ENCODE peak calls at places on chromosomes 3 and 15, in seven cellular contexts. O, H, U, X, B, F and A are unnamed samples.

GRCh38 chr15:63021031-63021430 is 21.5 kb upstream of the TPM1 start:
- DNase-seq in X (no peak), B (no peak), H (no peak), O (no peak), U (no peak), F (no peak), A (no peak)

GRCh38 chr3:177419904-177420601 is 222.8 kb upstream of the TBL1XR1 start:
- DNase-seq in H (no peak), U (no peak), F (no peak), O (no peak), X (no peak), B (no peak), A (peak; percentile 13)

GRCh38 chr3:161042023-161042501 is 63.1 kb downstream of the B3GALNT1 start:
- DNase-seq in X (peak; percentile 22), U (no peak), F (no peak), O (peak; percentile 4), B (peak; percentile 70), H (no peak), A (no peak)

GRCh38 chr3:129485681-129486056 is 42.8 kb upstream of the RHO start:
- DNase-seq in H (no peak), B (no peak), F (no peak), O (peak; percentile 100), U (no peak), X (peak; percentile 96), A (peak; percentile 99)

GRCh38 chr3:61537366-61537765 is 24.0 kb upstream of the PTPRG start:
- DNase-seq in H (no peak), X (no peak), F (no peak), B (no peak), O (no peak), U (no peak), A (no peak)

GRCh38 chr3:136644200-136644599 is 108.0 kb downstream of the STAG1 start:
- DNase-seq in O (no peak), U (no peak), F (no peak), B (no peak), X (no peak), H (no peak), A (no peak)

GRCh38 chr3:77055841-77056341 is 16.0 kb downstream of the ROBO2 start:
- DNase-seq in B (no peak), X (no peak), F (no peak), O (no peak), U (no peak), H (no peak), A (no peak)

GRCh38 chr3:152301745-152302181 is 33.0 kb downstream of the MBNL1 start:
- DNase-seq in H (no peak), B (no peak), F (no peak), X (no peak), U (no peak), O (no peak), A (peak; percentile 52)

GRCh38 chr15:65666257-65666656 is 44.5 kb downstream of the SLC24A1 start:
- DNase-seq in H (no peak), U (no peak), O (peak; percentile 68), F (no peak), X (peak; percentile 46), B (no peak), A (peak; percentile 63)

GRCh38 chr3:144175644-144176425 is 204.2 kb downstream of the DIPK2A start:
- DNase-seq in U (no peak), F (no peak), O (no peak), H (no peak), X (no peak), B (no peak), A (no peak)

GRCh38 chr3:183244219-183244618 is 8.8 kb upstream of the B3GNT5 start:
- DNase-seq in U (no peak), X (peak; percentile 91), F (no peak), O (no peak), B (no peak), H (no peak), A (no peak)

GRCh38 chr3:35671483-35671882 is 32.2 kb downstream of the ARPP21 start:
- DNase-seq in H (no peak), U (no peak), B (no peak), O (no peak), X (no peak), F (no peak), A (no peak)

GRCh38 chr3:174229916-174230315 is 629.2 kb upstream of the NAALADL2 start:
- DNase-seq in O (no peak), U (no peak), X (no peak), H (no peak), B (no peak), F (no peak), A (peak; percentile 31)

GRCh38 chr3:149252272-149252671 is 30.6 kb upstream of the CP start:
- DNase-seq in F (no peak), U (no peak), H (no peak), B (no peak), X (no peak), O (no peak), A (no peak)

GRCh38 chr3:149245738-149246451 is 24.3 kb upstream of the CP start:
- DNase-seq in F (no peak), H (no peak), U (no peak), X (peak; percentile 86), B (peak; percentile 75), O (peak; percentile 54), A (peak; percentile 86)

GRCh38 chr3:149247025-149247710 is 25.5 kb upstream of the CP start:
- DNase-seq in U (no peak), H (no peak), O (peak; percentile 75), X (peak; percentile 86), F (no peak), B (no peak), A (peak; percentile 66)

GRCh38 chr3:149251186-149251585 is 29.6 kb upstream of the CP start:
- DNase-seq in X (no peak), F (no peak), O (no peak), B (no peak), U (no peak), H (no peak), A (no peak)

GRCh38 chr3:149247929-149248691 is 26.5 kb upstream of the CP start:
- DNase-seq in U (no peak), X (peak; percentile 72), H (no peak), O (peak; percentile 25), F (no peak), B (peak; percentile 25), A (peak; percentile 11)
- H3K79me2 ChIP-seq in U (no peaks in the 10 kb centered on the region), X (no peaks in the 10 kb centered on the region), H (no peaks in the 10 kb centered on the region), O (no peaks in the 10 kb centered on the region), F (no peaks in the 10 kb centered on the region), B (no peaks in the 10 kb centered on the region), A (no peaks in the 10 kb centered on the region)

GRCh38 chr3:10330319-10330718 is 9.4 kb upstream of the SEC13 start:
- DNase-seq in O (no peak), X (no peak), B (no peak), H (no peak), U (no peak), F (no peak), A (no peak)

GRCh38 chr3:10327592-10327991 is 6.7 kb upstream of the SEC13 start:
- DNase-seq in U (no peak), H (no peak), B (no peak), X (no peak), O (no peak), F (no peak), A (no peak)

GRCh38 chr3:10331320-10331719 is 10.4 kb upstream of the SEC13 start:
- DNase-seq in U (no peak), H (no peak), B (no peak), X (no peak), O (no peak), F (no peak), A (no peak)

GRCh38 chr3:10328460-10329071 is 7.7 kb upstream of the SEC13 start:
- DNase-seq in U (no peak), H (no peak), X (no peak), O (no peak), F (no peak), B (no peak), A (no peak)

GRCh38 chr3:10329495-10330015 is 8.6 kb upstream of the SEC13 start:
- DNase-seq in U (no peak), H (no peak), B (no peak), F (no peak), X (no peak), O (no peak), A (no peak)
- TF ChIP-seq EZH2 in U (no peak), H (no peak), B (no peak), F (no peak), X (no peak), O (no peak), A (peak; percentile 54)

GRCh38 chr15:40984963-40985362 is 31.7 kb downstream of the CHAC1 start:
- DNase-seq in F (no peak), X (no peak), B (no peak), U (no peak), O (peak; percentile 91), H (no peak), A (peak; percentile 95)

GRCh38 chr15:40985541-40986330 is 32.5 kb downstream of the CHAC1 start:
- DNase-seq in X (no peak), U (no peak), B (no peak), F (no peak), H (no peak), O (peak; percentile 64), A (peak; percentile 68)

GRCh38 chr15:40982855-40983254 is 29.6 kb downstream of the CHAC1 start:
- DNase-seq in X (no peak), B (no peak), H (no peak), F (no peak), U (no peak), O (peak; percentile 80), A (peak; percentile 84)

GRCh38 chr15:40986820-40987219 is 33.5 kb downstream of the CHAC1 start:
- DNase-seq in B (no peak), X (no peak), U (no peak), O (no peak), F (no peak), H (no peak), A (no peak)

DNA sequence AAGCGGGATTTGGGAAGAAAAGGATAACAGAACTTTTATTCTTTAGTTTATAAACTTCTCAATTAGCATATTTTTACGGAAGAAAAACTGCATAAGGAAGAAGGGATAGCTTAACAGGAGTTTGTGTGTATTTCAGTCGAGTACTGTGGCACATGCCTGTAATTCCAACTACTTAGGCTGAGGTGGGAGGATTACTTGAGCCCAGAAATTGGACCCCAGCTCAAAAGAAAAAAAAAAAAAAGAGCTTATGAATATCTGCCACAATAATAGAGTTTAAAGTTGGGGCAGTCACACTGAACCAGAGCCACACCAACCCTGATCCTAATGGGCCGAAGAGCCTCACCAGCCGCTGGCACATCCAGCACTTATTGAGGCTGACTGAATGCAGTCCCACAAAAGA is 31.1 kb downstream of the CHAC1 start:
- DNase-seq in O (no peak), U (no peak), B (no peak), H (no peak), X (no peak), F (no peak), A (no peak)
- H3K9ac ChIP-seq in O (no peak overlapping the region), U (no peak overlapping the region), B (no peak overlapping the region), H (no peak overlapping the region), X (no peak overlapping the region), F (no peak overlapping the region), A (peak overlapping the region; percentile 57)

GRCh38 chr3:79002465-79003372 is 765.1 kb downstream of the ROBO1 start:
- DNase-seq in X (no peak), U (no peak), O (no peak), B (no peak), H (no peak), F (no peak), A (no peak)

GRCh38 chr3:79005084-79005483 is 762.7 kb downstream of the ROBO1 start:
- DNase-seq in F (no peak), B (no peak), H (no peak), X (no peak), O (no peak), U (no peak), A (peak; percentile 17)

GRCh38 chr3:79003994-79004393 is 763.8 kb downstream of the ROBO1 start:
- DNase-seq in F (no peak), X (no peak), U (no peak), H (no peak), B (no peak), O (no peak), A (no peak)

GRCh38 chr3:78999139-78999538 is 768.7 kb downstream of the ROBO1 start:
- DNase-seq in U (no peak), O (no peak), F (no peak), X (no peak), H (no peak), B (no peak), A (no peak)

GRCh38 chr3:79001255-79001654 is 766.5 kb downstream of the ROBO1 start:
- DNase-seq in F (no peak), X (no peak), U (no peak), O (no peak), H (no peak), B (no peak), A (no peak)
- H3K79me2 ChIP-seq in F (no peaks in the 10 kb centered on the region), X (no peaks in the 10 kb centered on the region), U (peaks cover 91% of the 10 kb centered on the region), O (no peaks in the 10 kb centered on the region), H (no peaks in the 10 kb centered on the region), B (peaks cover 92% of the 10 kb centered on the region), A (peaks cover 92% of the 10 kb centered on the region)